ENCODE peak calls at places on chromosomes 12 and 14, in ten cellular contexts. One of them, this sample, is unnamed.

GRCh38 chr14:70188608-70189540 is at the start of gene SLC8A3:
- DNase-seq in NCI-H146: peak
- DNase-seq in brain microvascular endothelial cell: peak
- DNase-seq in T-helper 1 cell: no peak
- DNase-seq in sciatic nerve: no peak
- DNase-seq in astrocyte of the spinal cord: peak
- DNase-seq in activated T-helper 1 cell treated with anti-CD3 and anti-CD28 coated beads, Interleukin-12 subunit alpha, Interleukin-12 subunit beta, Interleukin-2, Interleukin-4 antibody, amounts not matched to agents 30 ng/mL and 10 ng/mL and 1 ng/mL, durations not matched to agents 14 hours and 24 hours and 36 hours: no peak
- DNase-seq in activated CD8-positive, alpha-beta T cell treated with anti-CD3 and anti-CD28 coated beads, Interleukin-2, amount 10 ng/mL, durations not matched to agents 7 days and 5 days: peak
- DNase-seq in AG08396: peak
- DNase-seq in NCI-H1436: no peak
- DNase-seq in this sample: peak

GRCh38 chr14:62079035-62079434 is 316.8 kb downstream of the SNAPC1 start:
- DNase-seq in NCI-H146: no peak
- DNase-seq in brain microvascular endothelial cell: no peak
- DNase-seq in T-helper 1 cell: no peak
- DNase-seq in sciatic nerve: no peak
- DNase-seq in astrocyte of the spinal cord: no peak
- DNase-seq in activated T-helper 1 cell treated with anti-CD3 and anti-CD28 coated beads, Interleukin-12 subunit alpha, Interleukin-12 subunit beta, Interleukin-2, Interleukin-4 antibody, amounts not matched to agents 30 ng/mL and 10 ng/mL and 1 ng/mL, durations not matched to agents 14 hours and 24 hours and 36 hours: no peak
- DNase-seq in activated CD8-positive, alpha-beta T cell treated with anti-CD3 and anti-CD28 coated beads, Interleukin-2, amount 10 ng/mL, durations not matched to agents 7 days and 5 days: no peak
- DNase-seq in AG08396: no peak
- DNase-seq in NCI-H1436: no peak
- DNase-seq in this sample: no peak

GRCh38 chr14:93219103-93219726 is 12.2 kb downstream of the UBR7 start:
- DNase-seq in NCI-H146: peak
- DNase-seq in brain microvascular endothelial cell: peak
- DNase-seq in T-helper 1 cell: peak
- DNase-seq in sciatic nerve: no peak
- DNase-seq in astrocyte of the spinal cord: peak
- DNase-seq in activated T-helper 1 cell treated with anti-CD3 and anti-CD28 coated beads, Interleukin-12 subunit alpha, Interleukin-12 subunit beta, Interleukin-2, Interleukin-4 antibody, amounts not matched to agents 30 ng/mL and 10 ng/mL and 1 ng/mL, durations not matched to agents 14 hours and 24 hours and 36 hours: peak
- DNase-seq in activated CD8-positive, alpha-beta T cell treated with anti-CD3 and anti-CD28 coated beads, Interleukin-2, amount 10 ng/mL, durations not matched to agents 7 days and 5 days: peak
- DNase-seq in AG08396: no peak
- DNase-seq in NCI-H1436: peak
- DNase-seq in this sample: no peak

GRCh38 chr12:112997506-112997905 is 19.2 kb downstream of the OAS2 start:
- DNase-seq in NCI-H146: no peak
- DNase-seq in brain microvascular endothelial cell: no peak
- DNase-seq in T-helper 1 cell: no peak
- DNase-seq in sciatic nerve: no peak
- DNase-seq in astrocyte of the spinal cord: no peak
- DNase-seq in activated T-helper 1 cell treated with anti-CD3 and anti-CD28 coated beads, Interleukin-12 subunit alpha, Interleukin-12 subunit beta, Interleukin-2, Interleukin-4 antibody, amounts not matched to agents 30 ng/mL and 10 ng/mL and 1 ng/mL, durations not matched to agents 14 hours and 24 hours and 36 hours: no peak
- DNase-seq in activated CD8-positive, alpha-beta T cell treated with anti-CD3 and anti-CD28 coated beads, Interleukin-2, amount 10 ng/mL, durations not matched to agents 7 days and 5 days: no peak
- DNase-seq in AG08396: no peak
- DNase-seq in NCI-H1436: no peak
- DNase-seq in this sample: no peak

GRCh38 chr12:64600164-64600561 is 10.1 kb upstream of the RASSF3 start:
- DNase-seq in NCI-H146: peak
- DNase-seq in brain microvascular endothelial cell: no peak
- DNase-seq in T-helper 1 cell: no peak
- DNase-seq in sciatic nerve: no peak
- DNase-seq in astrocyte of the spinal cord: no peak
- DNase-seq in activated T-helper 1 cell treated with anti-CD3 and anti-CD28 coated beads, Interleukin-12 subunit alpha, Interleukin-12 subunit beta, Interleukin-2, Interleukin-4 antibody, amounts not matched to agents 30 ng/mL and 10 ng/mL and 1 ng/mL, durations not matched to agents 14 hours and 24 hours and 36 hours: no peak
- DNase-seq in activated CD8-positive, alpha-beta T cell treated with anti-CD3 and anti-CD28 coated beads, Interleukin-2, amount 10 ng/mL, durations not matched to agents 7 days and 5 days: no peak
- DNase-seq in AG08396: no peak
- DNase-seq in NCI-H1436: no peak
- DNase-seq in this sample: no peak

GRCh38 chr12:125140918-125141573 is 75.8 kb downstream of the AACS start:
- DNase-seq in NCI-H146: no peak
- DNase-seq in brain microvascular endothelial cell: peak
- DNase-seq in T-helper 1 cell: no peak
- DNase-seq in sciatic nerve: no peak
- DNase-seq in astrocyte of the spinal cord: peak
- DNase-seq in activated T-helper 1 cell treated with anti-CD3 and anti-CD28 coated beads, Interleukin-12 subunit alpha, Interleukin-12 subunit beta, Interleukin-2, Interleukin-4 antibody, amounts not matched to agents 30 ng/mL and 10 ng/mL and 1 ng/mL, durations not matched to agents 14 hours and 24 hours and 36 hours: no peak
- DNase-seq in activated CD8-positive, alpha-beta T cell treated with anti-CD3 and anti-CD28 coated beads, Interleukin-2, amount 10 ng/mL, durations not matched to agents 7 days and 5 days: no peak
- DNase-seq in AG08396: peak
- DNase-seq in NCI-H1436: no peak
- DNase-seq in this sample: no peak

GRCh38 chr14:22226381-22226780 is 362.6 kb downstream of the DAD1 start:
- DNase-seq in NCI-H146: no peak
- DNase-seq in brain microvascular endothelial cell: peak
- DNase-seq in T-helper 1 cell: no peak
- DNase-seq in sciatic nerve: no peak
- DNase-seq in astrocyte of the spinal cord: no peak
- DNase-seq in activated T-helper 1 cell treated with anti-CD3 and anti-CD28 coated beads, Interleukin-12 subunit alpha, Interleukin-12 subunit beta, Interleukin-2, Interleukin-4 antibody, amounts not matched to agents 30 ng/mL and 10 ng/mL and 1 ng/mL, durations not matched to agents 14 hours and 24 hours and 36 hours: no peak
- DNase-seq in activated CD8-positive, alpha-beta T cell treated with anti-CD3 and anti-CD28 coated beads, Interleukin-2, amount 10 ng/mL, durations not matched to agents 7 days and 5 days: peak
- DNase-seq in AG08396: no peak
- DNase-seq in NCI-H1436: no peak
- DNase-seq in this sample: no peak

GRCh38 chr12:39623919-39624318 is 4.3 kb upstream of the ABCD2 start:
- DNase-seq in NCI-H146: no peak
- DNase-seq in brain microvascular endothelial cell: no peak
- DNase-seq in T-helper 1 cell: no peak
- DNase-seq in sciatic nerve: no peak
- DNase-seq in astrocyte of the spinal cord: no peak
- DNase-seq in activated T-helper 1 cell treated with anti-CD3 and anti-CD28 coated beads, Interleukin-12 subunit alpha, Interleukin-12 subunit beta, Interleukin-2, Interleukin-4 antibody, amounts not matched to agents 30 ng/mL and 10 ng/mL and 1 ng/mL, durations not matched to agents 14 hours and 24 hours and 36 hours: no peak
- DNase-seq in activated CD8-positive, alpha-beta T cell treated with anti-CD3 and anti-CD28 coated beads, Interleukin-2, amount 10 ng/mL, durations not matched to agents 7 days and 5 days: no peak
- DNase-seq in AG08396: no peak
- DNase-seq in NCI-H1436: no peak
- DNase-seq in this sample: no peak

GRCh38 chr14:75522919-75523318 is 650 bp downstream of the BATF start:
- DNase-seq in NCI-H146: no peak
- DNase-seq in brain microvascular endothelial cell: no peak
- DNase-seq in T-helper 1 cell: no peak
- DNase-seq in sciatic nerve: no peak
- DNase-seq in astrocyte of the spinal cord: no peak
- DNase-seq in activated T-helper 1 cell treated with anti-CD3 and anti-CD28 coated beads, Interleukin-12 subunit alpha, Interleukin-12 subunit beta, Interleukin-2, Interleukin-4 antibody, amounts not matched to agents 30 ng/mL and 10 ng/mL and 1 ng/mL, durations not matched to agents 14 hours and 24 hours and 36 hours: no peak
- DNase-seq in activated CD8-positive, alpha-beta T cell treated with anti-CD3 and anti-CD28 coated beads, Interleukin-2, amount 10 ng/mL, durations not matched to agents 7 days and 5 days: no peak
- DNase-seq in AG08396: no peak
- DNase-seq in NCI-H1436: no peak
- DNase-seq in this sample: no peak

GRCh38 chr12:27899151-27899661 is 73.3 kb downstream of the PTHLH start:
- DNase-seq in NCI-H146: no peak
- DNase-seq in brain microvascular endothelial cell: peak
- DNase-seq in T-helper 1 cell: no peak
- DNase-seq in sciatic nerve: no peak
- DNase-seq in astrocyte of the spinal cord: peak
- DNase-seq in activated T-helper 1 cell treated with anti-CD3 and anti-CD28 coated beads, Interleukin-12 subunit alpha, Interleukin-12 subunit beta, Interleukin-2, Interleukin-4 antibody, amounts not matched to agents 30 ng/mL and 10 ng/mL and 1 ng/mL, durations not matched to agents 14 hours and 24 hours and 36 hours: no peak
- DNase-seq in activated CD8-positive, alpha-beta T cell treated with anti-CD3 and anti-CD28 coated beads, Interleukin-2, amount 10 ng/mL, durations not matched to agents 7 days and 5 days: no peak
- DNase-seq in AG08396: peak
- DNase-seq in NCI-H1436: no peak
- DNase-seq in this sample: no peak

GRCh38 chr12:6928703-6929407 is 1.1 kb downstream of the ATN1 start:
- DNase-seq in NCI-H146: peak
- DNase-seq in brain microvascular endothelial cell: no peak
- DNase-seq in T-helper 1 cell: no peak
- DNase-seq in sciatic nerve: no peak
- DNase-seq in astrocyte of the spinal cord: no peak
- DNase-seq in activated T-helper 1 cell treated with anti-CD3 and anti-CD28 coated beads, Interleukin-12 subunit alpha, Interleukin-12 subunit beta, Interleukin-2, Interleukin-4 antibody, amounts not matched to agents 30 ng/mL and 10 ng/mL and 1 ng/mL, durations not matched to agents 14 hours and 24 hours and 36 hours: no peak
- DNase-seq in activated CD8-positive, alpha-beta T cell treated with anti-CD3 and anti-CD28 coated beads, Interleukin-2, amount 10 ng/mL, durations not matched to agents 7 days and 5 days: no peak
- DNase-seq in AG08396: no peak
- DNase-seq in NCI-H1436: no peak
- DNase-seq in this sample: no peak

GRCh38 chr14:79638647-79639266 is 572.5 kb downstream of the DIO2 start:
- DNase-seq in NCI-H146: no peak
- DNase-seq in brain microvascular endothelial cell: no peak
- DNase-seq in T-helper 1 cell: no peak
- DNase-seq in sciatic nerve: no peak
- DNase-seq in astrocyte of the spinal cord: no peak
- DNase-seq in activated T-helper 1 cell treated with anti-CD3 and anti-CD28 coated beads, Interleukin-12 subunit alpha, Interleukin-12 subunit beta, Interleukin-2, Interleukin-4 antibody, amounts not matched to agents 30 ng/mL and 10 ng/mL and 1 ng/mL, durations not matched to agents 14 hours and 24 hours and 36 hours: no peak
- DNase-seq in activated CD8-positive, alpha-beta T cell treated with anti-CD3 and anti-CD28 coated beads, Interleukin-2, amount 10 ng/mL, durations not matched to agents 7 days and 5 days: no peak
- DNase-seq in AG08396: no peak
- DNase-seq in NCI-H1436: no peak
- DNase-seq in this sample: no peak

GRCh38 chr14:74325446-74325845 is 22.7 kb upstream of the ABCD4 start:
- DNase-seq in NCI-H146: no peak
- DNase-seq in brain microvascular endothelial cell: no peak
- DNase-seq in T-helper 1 cell: no peak
- DNase-seq in sciatic nerve: no peak
- DNase-seq in astrocyte of the spinal cord: no peak
- DNase-seq in activated T-helper 1 cell treated with anti-CD3 and anti-CD28 coated beads, Interleukin-12 subunit alpha, Interleukin-12 subunit beta, Interleukin-2, Interleukin-4 antibody, amounts not matched to agents 30 ng/mL and 10 ng/mL and 1 ng/mL, durations not matched to agents 14 hours and 24 hours and 36 hours: no peak
- DNase-seq in activated CD8-positive, alpha-beta T cell treated with anti-CD3 and anti-CD28 coated beads, Interleukin-2, amount 10 ng/mL, durations not matched to agents 7 days and 5 days: no peak
- DNase-seq in AG08396: no peak
- DNase-seq in NCI-H1436: no peak
- DNase-seq in this sample: no peak

GRCh38 chr12:50542448-50542847 is 37.7 kb downstream of the DIP2B start:
- DNase-seq in NCI-H146: peak
- DNase-seq in brain microvascular endothelial cell: peak
- DNase-seq in T-helper 1 cell: no peak
- DNase-seq in sciatic nerve: no peak
- DNase-seq in astrocyte of the spinal cord: peak
- DNase-seq in activated T-helper 1 cell treated with anti-CD3 and anti-CD28 coated beads, Interleukin-12 subunit alpha, Interleukin-12 subunit beta, Interleukin-2, Interleukin-4 antibody, amounts not matched to agents 30 ng/mL and 10 ng/mL and 1 ng/mL, durations not matched to agents 14 hours and 24 hours and 36 hours: no peak
- DNase-seq in activated CD8-positive, alpha-beta T cell treated with anti-CD3 and anti-CD28 coated beads, Interleukin-2, amount 10 ng/mL, durations not matched to agents 7 days and 5 days: no peak
- DNase-seq in AG08396: no peak
- DNase-seq in NCI-H1436: peak
- DNase-seq in this sample: no peak

GRCh38 chr12:6914246-6914947 is at the start of gene ENO2:
- DNase-seq in NCI-H146: peak
- DNase-seq in brain microvascular endothelial cell: peak
- DNase-seq in T-helper 1 cell: peak
- DNase-seq in sciatic nerve: peak
- DNase-seq in astrocyte of the spinal cord: peak
- DNase-seq in activated T-helper 1 cell treated with anti-CD3 and anti-CD28 coated beads, Interleukin-12 subunit alpha, Interleukin-12 subunit beta, Interleukin-2, Interleukin-4 antibody, amounts not matched to agents 30 ng/mL and 10 ng/mL and 1 ng/mL, durations not matched to agents 14 hours and 24 hours and 36 hours: peak
- DNase-seq in activated CD8-positive, alpha-beta T cell treated with anti-CD3 and anti-CD28 coated beads, Interleukin-2, amount 10 ng/mL, durations not matched to agents 7 days and 5 days: peak
- DNase-seq in AG08396: peak
- DNase-seq in NCI-H1436: peak
- DNase-seq in this sample: peak

GRCh38 chr14:36852853-36853634 is 191.4 kb downstream of the PAX9 start:
- DNase-seq in NCI-H146: no peak
- DNase-seq in brain microvascular endothelial cell: no peak
- DNase-seq in T-helper 1 cell: no peak
- DNase-seq in sciatic nerve: no peak
- DNase-seq in astrocyte of the spinal cord: no peak
- DNase-seq in activated T-helper 1 cell treated with anti-CD3 and anti-CD28 coated beads, Interleukin-12 subunit alpha, Interleukin-12 subunit beta, Interleukin-2, Interleukin-4 antibody, amounts not matched to agents 30 ng/mL and 10 ng/mL and 1 ng/mL, durations not matched to agents 14 hours and 24 hours and 36 hours: no peak
- DNase-seq in activated CD8-positive, alpha-beta T cell treated with anti-CD3 and anti-CD28 coated beads, Interleukin-2, amount 10 ng/mL, durations not matched to agents 7 days and 5 days: no peak
- DNase-seq in AG08396: no peak
- DNase-seq in NCI-H1436: no peak
- DNase-seq in this sample: no peak

GRCh38 chr12:57576613-57577160 is 14.3 kb upstream of the PIP4K2C start:
- DNase-seq in NCI-H146: no peak
- DNase-seq in brain microvascular endothelial cell: no peak
- DNase-seq in T-helper 1 cell: no peak
- DNase-seq in sciatic nerve: no peak
- DNase-seq in astrocyte of the spinal cord: no peak
- DNase-seq in activated T-helper 1 cell treated with anti-CD3 and anti-CD28 coated beads, Interleukin-12 subunit alpha, Interleukin-12 subunit beta, Interleukin-2, Interleukin-4 antibody, amounts not matched to agents 30 ng/mL and 10 ng/mL and 1 ng/mL, durations not matched to agents 14 hours and 24 hours and 36 hours: no peak
- DNase-seq in activated CD8-positive, alpha-beta T cell treated with anti-CD3 and anti-CD28 coated beads, Interleukin-2, amount 10 ng/mL, durations not matched to agents 7 days and 5 days: no peak
- DNase-seq in AG08396: no peak
- DNase-seq in NCI-H1436: no peak
- DNase-seq in this sample: no peak

GRCh38 chr14:97441740-97442362 is 644.7 kb downstream of the VRK1 start:
- DNase-seq in NCI-H146: no peak
- DNase-seq in brain microvascular endothelial cell: no peak
- DNase-seq in T-helper 1 cell: no peak
- DNase-seq in sciatic nerve: no peak
- DNase-seq in astrocyte of the spinal cord: no peak
- DNase-seq in activated T-helper 1 cell treated with anti-CD3 and anti-CD28 coated beads, Interleukin-12 subunit alpha, Interleukin-12 subunit beta, Interleukin-2, Interleukin-4 antibody, amounts not matched to agents 30 ng/mL and 10 ng/mL and 1 ng/mL, durations not matched to agents 14 hours and 24 hours and 36 hours: no peak
- DNase-seq in activated CD8-positive, alpha-beta T cell treated with anti-CD3 and anti-CD28 coated beads, Interleukin-2, amount 10 ng/mL, durations not matched to agents 7 days and 5 days: no peak
- DNase-seq in AG08396: no peak
- DNase-seq in NCI-H1436: no peak
- DNase-seq in this sample: no peak

GRCh38 chr12:77229640-77230442 is 164.5 kb upstream of the E2F7 start:
- DNase-seq in NCI-H146: no peak
- DNase-seq in brain microvascular endothelial cell: peak
- DNase-seq in T-helper 1 cell: no peak
- DNase-seq in sciatic nerve: no peak
- DNase-seq in astrocyte of the spinal cord: peak
- DNase-seq in activated T-helper 1 cell treated with anti-CD3 and anti-CD28 coated beads, Interleukin-12 subunit alpha, Interleukin-12 subunit beta, Interleukin-2, Interleukin-4 antibody, amounts not matched to agents 30 ng/mL and 10 ng/mL and 1 ng/mL, durations not matched to agents 14 hours and 24 hours and 36 hours: no peak
- DNase-seq in activated CD8-positive, alpha-beta T cell treated with anti-CD3 and anti-CD28 coated beads, Interleukin-2, amount 10 ng/mL, durations not matched to agents 7 days and 5 days: no peak
- DNase-seq in AG08396: no peak
- DNase-seq in NCI-H1436: no peak
- DNase-seq in this sample: no peak

This sample was measured in activated naive CD8-positive, alpha-beta T cell treated with anti-CD3 and anti-CD28 coated beads, Interleukin-2, amount 10 ng/mL, durations not matched to agents 7 days and 5 days.